ENCODE peak calls at places on chromosome 18, in ten cellular contexts. Y, W, K, O, F, G, Z, R, B and D are unnamed samples.

GRCh38 chr18:62663731-62664336 is 51.5 kb upstream of the PHLPP1 start:
- DNase-seq in W (peak; percentile 42), B (no peak), Z (peak; percentile 34), R (no peak), F (peak; percentile 42), O (peak; percentile 98), K (no peak), G (no peak), Y (no peak), D (no peak)

GRCh38 chr18:37483221-37483971 is 82.2 kb downstream of the CELF4 start:
- DNase-seq in R (no peak), Y (no peak), Z (peak; percentile 32), F (no peak), W (peak; percentile 12), O (peak; percentile 40), B (peak; percentile 47), G (no peak), K (no peak), D (no peak)

GRCh38 chr18:63247506-63248394 is 71.8 kb downstream of the BCL2 start:
- DNase-seq in Y (no peak), F (no peak), B (no peak), O (no peak), W (no peak), G (no peak), R (no peak), K (no peak), Z (no peak), D (no peak)

GRCh38 chr18:33711514-33711913 is 133.5 kb downstream of the ASXL3 start:
- DNase-seq in B (no peak), O (no peak), Z (no peak), F (no peak), Y (peak; percentile 71), G (no peak), W (no peak), K (peak; percentile 25), R (peak; percentile 51), D (no peak)

GRCh38 chr18:11994708-11995444 is 13.6 kb downstream of the IMPA2 start:
- DNase-seq in F (no peak), R (no peak), Y (no peak), K (no peak), O (peak; percentile 43), B (no peak), W (no peak), G (no peak), Z (peak; percentile 40), D (no peak)

GRCh38 chr18:77119101-77119850 is 13.3 kb downstream of the MBP start:
- DNase-seq in Z (no peak), K (no peak), W (no peak), G (no peak), F (no peak), B (no peak), R (no peak), O (no peak), Y (no peak), D (no peak)

GRCh38 chr18:3873698-3874495 is 423.9 kb downstream of the TGIF1 start:
- DNase-seq in F (no peak), G (no peak), Y (peak; percentile 17), O (no peak), W (no peak), K (peak; percentile 28), B (no peak), R (no peak), Z (no peak), D (no peak)

GRCh38 chr18:21163647-21164625 is 52.3 kb upstream of the ROCK1 start:
- DNase-seq in K (no peak), G (no peak), B (peak; percentile 15), O (peak; percentile 94), Y (no peak), R (peak; percentile 7), Z (peak; percentile 95), W (peak; percentile 79), F (no peak), D (no peak)

GRCh38 chr18:75066223-75066622 is 142.7 kb downstream of the PTGR3 start:
- DNase-seq in G (no peak), Y (peak; percentile 28), K (peak; percentile 45), R (peak; percentile 32), F (no peak), O (no peak), B (no peak), Z (no peak), W (no peak), D (no peak)

GRCh38 chr18:2914185-2914584 is 67.4 kb downstream of the EMILIN2 start:
- DNase-seq in O (no peak), Z (no peak), W (no peak), F (peak; percentile 85), Y (no peak), R (no peak), K (no peak), G (no peak), B (no peak), D (no peak)

GRCh38 chr18:961644-962355 is 57.1 kb downstream of the ADCYAP1 start:
- DNase-seq in W (peak; percentile 65), Y (peak; percentile 49), K (peak; percentile 58), R (no peak), Z (peak; percentile 54), F (no peak), G (no peak), B (peak; percentile 64), O (peak; percentile 44), D (no peak)

GRCh38 chr18:77067315-77068061 is 65.1 kb downstream of the MBP start:
- DNase-seq in W (peak; percentile 96), Y (no peak), K (no peak), B (peak; percentile 93), F (peak; percentile 61), Z (peak; percentile 93), O (peak; percentile 90), R (no peak), G (no peak), D (no peak)

GRCh38 chr18:63701952-63702351 is 808 bp upstream of the SERPINB11 start:
- DNase-seq in F (no peak), W (no peak), B (no peak), Z (no peak), R (no peak), O (peak; percentile 51), K (no peak), Y (no peak), G (no peak), D (no peak)